ENCODE peak calls at places on chromosomes 13 and 19, in six cellular contexts. One of them, this sample, is unnamed.
A peak's percentile ranks its signal among the peaks of the same experiment; 100 is the strongest.

GRCh38 chr13:36675213-36675536 is 1.4 kb downstream of the SERTM1 start:
- DNase-seq in A549: no peak
- DNase-seq in PC-3: no peak
- DNase-seq in neural progenitor cell: peak; percentile 20
- DNase-seq in fibroblast of villous mesenchyme: no peak
- DNase-seq in tibial nerve: no peak
- DNase-seq in this sample: no peak

GRCh38 chr13:51714663-51715168 is 89.2 kb downstream of the DHRS12 start:
- DNase-seq in neural progenitor cell: no peak
- DNase-seq in A549: peak; percentile 42
- DNase-seq in tibial nerve: no peak
- DNase-seq in fibroblast of villous mesenchyme: no peak
- DNase-seq in PC-3: peak; percentile 82
- DNase-seq in this sample: peak; percentile 85

GRCh38 chr13:25744176-25744575 is 307.6 kb downstream of the SHISA2 start:
- DNase-seq in PC-3: no peak
- DNase-seq in tibial nerve: no peak
- DNase-seq in neural progenitor cell: no peak
- DNase-seq in A549: no peak
- DNase-seq in fibroblast of villous mesenchyme: no peak
- DNase-seq in this sample: no peak

GRCh38 chr19:44303305-44303704 is 1.5 kb downstream of the ZNF235 start:
- DNase-seq in PC-3: peak; percentile 12
- DNase-seq in A549: no peak
- DNase-seq in tibial nerve: no peak
- DNase-seq in fibroblast of villous mesenchyme: no peak
- DNase-seq in neural progenitor cell: no peak
- DNase-seq in this sample: no peak

GRCh38 chr19:31294189-31294588 is 55.0 kb downstream of the TSHZ3 start:
- DNase-seq in tibial nerve: no peak
- DNase-seq in neural progenitor cell: no peak
- DNase-seq in fibroblast of villous mesenchyme: no peak
- DNase-seq in PC-3: no peak
- DNase-seq in A549: no peak
- DNase-seq in this sample: no peak

GRCh38 chr19:43457809-43458208 is 7.6 kb downstream of the LYPD3 start:
- DNase-seq in A549: no peak
- DNase-seq in neural progenitor cell: peak; percentile 27
- DNase-seq in tibial nerve: no peak
- DNase-seq in fibroblast of villous mesenchyme: no peak
- DNase-seq in PC-3: no peak
- DNase-seq in this sample: no peak

GRCh38 chr13:20370815-20371421 is 138.8 kb upstream of the GJB6 start:
- DNase-seq in PC-3: peak; percentile 98
- DNase-seq in fibroblast of villous mesenchyme: no peak
- DNase-seq in neural progenitor cell: no peak
- DNase-seq in tibial nerve: no peak
- DNase-seq in A549: no peak
- DNase-seq in this sample: no peak

GRCh38 chr13:66210677-66211076 is 1019.5 kb downstream of the PCDH9 start:
- DNase-seq in A549: peak; percentile 44
- DNase-seq in tibial nerve: no peak
- DNase-seq in neural progenitor cell: no peak
- DNase-seq in fibroblast of villous mesenchyme: peak; percentile 30
- DNase-seq in PC-3: peak; percentile 76
- DNase-seq in this sample: peak; percentile 88

GRCh38 chr19:18126097-18126496 is 26.9 kb upstream of the PIK3R2 start:
- DNase-seq in fibroblast of villous mesenchyme: no peak
- DNase-seq in neural progenitor cell: no peak
- DNase-seq in PC-3: no peak
- DNase-seq in tibial nerve: no peak
- DNase-seq in A549: no peak
- DNase-seq in this sample: no peak

GRCh38 chr13:111344471-111345191 is 24.2 kb downstream of the TEX29 start:
- DNase-seq in fibroblast of villous mesenchyme: peak; percentile 77
- DNase-seq in PC-3: peak; percentile 43
- DNase-seq in neural progenitor cell: peak; percentile 91
- DNase-seq in tibial nerve: no peak
- DNase-seq in A549: peak; percentile 6
- DNase-seq in this sample: peak; percentile 29

GRCh38 chr13:22717036-22717435 is 463.7 kb upstream of the SGCG start:
- DNase-seq in neural progenitor cell: peak; percentile 60
- DNase-seq in fibroblast of villous mesenchyme: no peak
- DNase-seq in tibial nerve: no peak
- DNase-seq in PC-3: no peak
- DNase-seq in A549: no peak
- DNase-seq in this sample: no peak

GRCh38 chr13:44364601-44365000 is 9.0 kb upstream of the SERP2 start:
- DNase-seq in tibial nerve: no peak
- DNase-seq in A549: peak; percentile 57
- DNase-seq in PC-3: peak; percentile 91
- DNase-seq in fibroblast of villous mesenchyme: peak; percentile 20
- DNase-seq in neural progenitor cell: peak; percentile 68
- DNase-seq in this sample: peak; percentile 45

GRCh38 chr19:18223860-18224524 is 2.2 kb downstream of the PDE4C start:
- DNase-seq in PC-3: peak; percentile 29
- DNase-seq in neural progenitor cell: peak; percentile 81
- DNase-seq in fibroblast of villous mesenchyme: no peak
- DNase-seq in A549: peak; percentile 79
- DNase-seq in tibial nerve: no peak
- DNase-seq in this sample: peak; percentile 24

GRCh38 chr13:47252627-47253026 is 355.8 kb upstream of the HTR2A start:
- DNase-seq in PC-3: no peak
- DNase-seq in neural progenitor cell: no peak
- DNase-seq in A549: no peak
- DNase-seq in fibroblast of villous mesenchyme: no peak
- DNase-seq in tibial nerve: no peak
- DNase-seq in this sample: peak; percentile 40

GRCh38 chr19:3471954-3472655 is 8.2 kb downstream of the SMIM24 start:
- DNase-seq in neural progenitor cell: peak; percentile 53
- DNase-seq in A549: no peak
- DNase-seq in tibial nerve: peak; percentile 44
- DNase-seq in PC-3: peak; percentile 8
- DNase-seq in fibroblast of villous mesenchyme: peak; percentile 20
- DNase-seq in this sample: no peak

GRCh38 chr19:5567360-5567970 is at the start of gene TINCR:
- DNase-seq in neural progenitor cell: peak; percentile 85
- DNase-seq in A549: no peak
- DNase-seq in PC-3: no peak
- DNase-seq in tibial nerve: no peak
- DNase-seq in fibroblast of villous mesenchyme: no peak
- DNase-seq in this sample: no peak
- TF ChIP-seq CTCF in neural progenitor cell: peak; percentile 56
- TF ChIP-seq CTCF in A549: peak; percentile 35
- TF ChIP-seq CTCF in PC-3: no peak
- TF ChIP-seq CTCF in tibial nerve: no peak
- TF ChIP-seq CTCF in fibroblast of villous mesenchyme: no peak
- TF ChIP-seq CTCF in this sample: no peak

GRCh38 chr13:27960362-27961226 is 8.5 kb downstream of the CDX2 start:
- DNase-seq in neural progenitor cell: peak; percentile 89
- DNase-seq in PC-3: peak; percentile 78
- DNase-seq in tibial nerve: no peak
- DNase-seq in fibroblast of villous mesenchyme: peak; percentile 8
- DNase-seq in A549: peak; percentile 87
- DNase-seq in this sample: peak; percentile 35

GRCh38 chr13:27959976-27960361 is 9.1 kb downstream of the CDX2 start:
- DNase-seq in PC-3: no peak
- DNase-seq in neural progenitor cell: no peak
- DNase-seq in fibroblast of villous mesenchyme: no peak
- DNase-seq in tibial nerve: no peak
- DNase-seq in A549: no peak
- DNase-seq in this sample: no peak

GRCh38 chr13:27962982-27963381 is 6.1 kb downstream of the CDX2 start:
- DNase-seq in A549: no peak
- DNase-seq in fibroblast of villous mesenchyme: no peak
- DNase-seq in PC-3: no peak
- DNase-seq in neural progenitor cell: no peak
- DNase-seq in tibial nerve: no peak
- DNase-seq in this sample: no peak

GRCh38 chr13:27962128-27962841 is 6.8 kb downstream of the CDX2 start:
- DNase-seq in tibial nerve: no peak
- DNase-seq in PC-3: no peak
- DNase-seq in neural progenitor cell: peak; percentile 45
- DNase-seq in A549: no peak
- DNase-seq in fibroblast of villous mesenchyme: no peak
- DNase-seq in this sample: no peak

GRCh38 chr13:27961227-27962085 is 7.7 kb downstream of the CDX2 start:
- DNase-seq in A549: no peak
- DNase-seq in neural progenitor cell: no peak
- DNase-seq in PC-3: no peak
- DNase-seq in tibial nerve: no peak
- DNase-seq in fibroblast of villous mesenchyme: no peak
- DNase-seq in this sample: no peak
- H3K4me3 ChIP-seq in A549: peak overlapping the region; percentile 58
- H3K4me3 ChIP-seq in neural progenitor cell: peak overlapping the region; percentile 25
- H3K4me3 ChIP-seq in PC-3: peak overlapping the region; percentile 61
- H3K4me3 ChIP-seq in tibial nerve: peak overlapping the region; percentile 27
- H3K4me3 ChIP-seq in fibroblast of villous mesenchyme: no peak overlapping the region
- H3K4me3 ChIP-seq in this sample: no peak overlapping the region

GRCh38 chr13:96984061-96984508 is 10.2 kb downstream of the OXGR1 start:
- DNase-seq in A549: no peak
- DNase-seq in fibroblast of villous mesenchyme: no peak
- DNase-seq in neural progenitor cell: peak; percentile 62
- DNase-seq in tibial nerve: peak; percentile 20
- DNase-seq in PC-3: peak; percentile 69
- DNase-seq in this sample: peak; percentile 45
- TF ChIP-seq CTCF in A549: no peak
- TF ChIP-seq CTCF in fibroblast of villous mesenchyme: peak; percentile 38
- TF ChIP-seq CTCF in neural progenitor cell: peak; percentile 50
- TF ChIP-seq CTCF in tibial nerve: peak; percentile 11
- TF ChIP-seq CTCF in PC-3: peak; percentile 49
- TF ChIP-seq CTCF in this sample: peak; percentile 24

GRCh38 chr19:8392017-8392591 is 1.9 kb downstream of the RAB11B start:
- DNase-seq in neural progenitor cell: no peak
- DNase-seq in fibroblast of villous mesenchyme: peak; percentile 59
- DNase-seq in tibial nerve: no peak
- DNase-seq in A549: no peak
- DNase-seq in PC-3: no peak
- DNase-seq in this sample: peak; percentile 39

GRCh38 chr19:8389891-8390616 is at the start of gene RAB11B:
- DNase-seq in A549: peak; percentile 100
- DNase-seq in fibroblast of villous mesenchyme: peak; percentile 100
- DNase-seq in tibial nerve: peak; percentile 100
- DNase-seq in neural progenitor cell: peak; percentile 100
- DNase-seq in PC-3: peak; percentile 100
- DNase-seq in this sample: peak; percentile 100

GRCh38 chr19:8390617-8390981 is 439 bp downstream of the RAB11B start:
- DNase-seq in fibroblast of villous mesenchyme: peak; percentile 97
- DNase-seq in tibial nerve: peak; percentile 97
- DNase-seq in neural progenitor cell: peak; percentile 96
- DNase-seq in A549: peak; percentile 94
- DNase-seq in PC-3: peak; percentile 97
- DNase-seq in this sample: peak; percentile 96

GRCh38 chr19:8393192-8393870 is 3.2 kb downstream of the RAB11B start:
- DNase-seq in PC-3: no peak
- DNase-seq in fibroblast of villous mesenchyme: no peak
- DNase-seq in A549: no peak
- DNase-seq in tibial nerve: no peak
- DNase-seq in neural progenitor cell: no peak
- DNase-seq in this sample: no peak

GRCh38 chr19:8391274-8392016 is 1.3 kb downstream of the RAB11B start:
- DNase-seq in tibial nerve: no peak
- DNase-seq in A549: no peak
- DNase-seq in fibroblast of villous mesenchyme: no peak
- DNase-seq in PC-3: no peak
- DNase-seq in neural progenitor cell: no peak
- DNase-seq in this sample: no peak
- H3K4me3 ChIP-seq in tibial nerve: peak overlapping the region; percentile 45
- H3K4me3 ChIP-seq in A549: peak overlapping the region; percentile 19
- H3K4me3 ChIP-seq in fibroblast of villous mesenchyme: no peak overlapping the region
- H3K4me3 ChIP-seq in PC-3: peak overlapping the region; percentile 51
- H3K4me3 ChIP-seq in neural progenitor cell: peak overlapping the region; percentile 94
- H3K4me3 ChIP-seq in this sample: no peak overlapping the region

GRCh38 chr19:33400856-33401682 is 27.6 kb downstream of the CEBPG start:
- DNase-seq in A549: no peak
- DNase-seq in tibial nerve: no peak
- DNase-seq in neural progenitor cell: no peak
- DNase-seq in PC-3: no peak
- DNase-seq in fibroblast of villous mesenchyme: no peak
- DNase-seq in this sample: no peak

GRCh38 chr19:33403221-33403972 is 29.9 kb downstream of the CEBPG start:
- DNase-seq in tibial nerve: no peak
- DNase-seq in A549: no peak
- DNase-seq in fibroblast of villous mesenchyme: peak; percentile 12
- DNase-seq in PC-3: no peak
- DNase-seq in neural progenitor cell: no peak
- DNase-seq in this sample: no peak

GRCh38 chr19:33403973-33404304 is 30.4 kb downstream of the CEBPG start:
- DNase-seq in A549: no peak
- DNase-seq in tibial nerve: no peak
- DNase-seq in PC-3: no peak
- DNase-seq in fibroblast of villous mesenchyme: no peak
- DNase-seq in neural progenitor cell: no peak
- DNase-seq in this sample: no peak

GRCh38 chr19:33401683-33402420 is 28.3 kb downstream of the CEBPG start:
- DNase-seq in A549: no peak
- DNase-seq in neural progenitor cell: no peak
- DNase-seq in PC-3: no peak
- DNase-seq in tibial nerve: no peak
- DNase-seq in fibroblast of villous mesenchyme: no peak
- DNase-seq in this sample: no peak

DNA sequence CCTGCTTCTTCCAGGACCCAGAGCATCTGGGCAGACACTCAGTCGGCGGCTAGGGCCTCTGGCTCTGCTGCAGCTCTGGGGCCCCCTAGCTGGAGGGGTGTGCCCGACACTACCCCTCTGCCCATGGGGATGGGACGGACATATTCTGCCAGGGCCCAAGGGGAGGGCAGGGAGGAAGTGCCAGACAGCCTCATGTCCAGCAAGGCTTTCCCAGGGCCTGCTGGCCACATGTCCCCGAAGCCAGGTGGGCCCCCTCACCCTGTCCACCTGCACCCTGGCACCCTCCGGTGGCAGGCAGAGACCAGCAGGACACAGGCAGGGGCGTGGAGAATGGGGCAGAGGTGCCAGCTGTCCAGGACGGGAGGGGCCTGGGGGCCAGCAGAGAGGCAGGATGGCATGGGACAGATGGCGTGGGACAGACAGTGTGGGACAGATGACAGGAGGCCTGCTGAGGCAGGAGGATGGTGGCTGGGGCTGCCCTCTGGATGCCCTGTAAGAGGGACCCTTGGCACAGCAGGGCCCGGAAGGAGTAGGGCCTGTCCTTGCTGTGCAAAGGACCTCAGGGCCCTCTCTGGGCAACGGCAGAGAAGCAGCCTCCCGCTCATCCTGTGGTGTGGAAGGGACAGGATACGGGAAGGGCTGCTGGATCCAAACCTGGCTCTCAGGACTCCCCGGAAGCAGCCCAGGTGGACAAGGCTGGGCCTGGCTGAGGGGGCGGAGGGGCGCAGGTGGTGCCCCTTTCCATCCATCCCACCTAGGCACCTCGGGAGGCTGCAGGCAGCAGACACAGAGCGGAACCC is 29.1 kb downstream of the CEBPG start:
- DNase-seq in tibial nerve: no peak
- DNase-seq in PC-3: no peak
- DNase-seq in neural progenitor cell: no peak
- DNase-seq in A549: peak; percentile 36
- DNase-seq in fibroblast of villous mesenchyme: no peak
- DNase-seq in this sample: no peak
- TF ChIP-seq CTCF in tibial nerve: no peak
- TF ChIP-seq CTCF in PC-3: peak; percentile 38
- TF ChIP-seq CTCF in neural progenitor cell: peak; percentile 17
- TF ChIP-seq CTCF in A549: no peak
- TF ChIP-seq CTCF in fibroblast of villous mesenchyme: no peak
- TF ChIP-seq CTCF in this sample: no peak